ENCODE peak calls at places on chromosomes 6 and 20, in seven cellular contexts. I is DND-41; Z is right cardiac atrium; O is naive thymus-derived CD4-positive, alpha-beta T cell; Y is HCT116; T is CD4-positive, CD25-positive, alpha-beta regulatory T cell; L is H9. B is an unnamed sample.

GRCh38 chr6:47309326-47310130 is at the start of gene TNFRSF21:
- DNase-seq in I (peak; percentile 82), Z (peak; percentile 90), O (peak; percentile 68), Y (peak; percentile 89), T (peak; percentile 9), L (peak; percentile 96), B (peak; percentile 45)

GRCh38 chr20:11453430-11453829 is 464.3 kb upstream of the BTBD3 start:
- DNase-seq in I (no peak), Z (no peak), O (no peak), Y (no peak), T (no peak), L (no peak), B (no peak)

GRCh38 chr20:35506179-35506578 is 23.3 kb downstream of the C20orf173 start:
- DNase-seq in I (no peak), Z (no peak), O (no peak), Y (no peak), T (no peak), L (no peak), B (no peak)

GRCh38 chr6:112839525-112839961 is 492.4 kb downstream of the RFPL4B start:
- DNase-seq in I (no peak), Z (no peak), O (no peak), Y (no peak), T (no peak), L (no peak), B (no peak)

GRCh38 chr6:72856801-72857200 is 234.9 kb downstream of the KCNQ5 start:
- DNase-seq in I (no peak), Z (no peak), O (no peak), Y (no peak), T (no peak), L (no peak), B (no peak)

GRCh38 chr6:77447254-77447653 is 16.0 kb downstream of the HTR1B start:
- DNase-seq in I (no peak), Z (no peak), O (no peak), Y (no peak), T (no peak), L (no peak), B (no peak)

GRCh38 chr20:33131949-33132822 is 35.8 kb upstream of the BPIFA2 start:
- DNase-seq in I (no peak), Z (no peak), O (no peak), Y (no peak), T (no peak), L (peak; percentile 50), B (no peak)

GRCh38 chr6:161406633-161407032 is 132.8 kb upstream of the AGPAT4 start:
- DNase-seq in I (no peak), Z (no peak), O (no peak), Y (peak; percentile 39), T (no peak), L (no peak), B (no peak)

GRCh38 chr6:151409679-151410078 is 18.3 kb upstream of the ZBTB2 start:
- DNase-seq in I (no peak), Z (no peak), O (no peak), Y (no peak), T (no peak), L (no peak), B (no peak)

GRCh38 chr6:106097368-106098231 is 11.5 kb downstream of the PRDM1 start:
- DNase-seq in I (peak; percentile 74), Z (no peak), O (peak; percentile 86), Y (no peak), T (peak; percentile 47), L (no peak), B (no peak)

GRCh38 chr20:46638367-46639274 is 12.6 kb downstream of the SLC13A3 start:
- DNase-seq in I (no peak), Z (no peak), O (no peak), Y (no peak), T (no peak), L (peak; percentile 58), B (no peak)

GRCh38 chr6:75217203-75217602 is 11.3 kb upstream of the COL12A1 start:
- DNase-seq in I (no peak), Z (no peak), O (no peak), Y (no peak), T (no peak), L (no peak), B (no peak)

GRCh38 chr6:39731565-39731964 is 6.4 kb upstream of the KIF6 start:
- DNase-seq in I (no peak), Z (no peak), O (no peak), Y (no peak), T (no peak), L (peak; percentile 51), B (no peak)

GRCh38 chr20:25077610-25078169 is 4.3 kb downstream of the VSX1 start:
- DNase-seq in I (no peak), Z (peak; percentile 65), O (no peak), Y (no peak), T (no peak), L (peak; percentile 64), B (no peak)

GRCh38 chr6:27757307-27757706 is 154.9 kb downstream of the OR2B2 start:
- DNase-seq in I (peak; percentile 80), Z (peak; percentile 25), O (peak; percentile 47), Y (no peak), T (peak; percentile 39), L (peak; percentile 73), B (peak; percentile 29)

GRCh38 chr6:48101277-48101676 is 9.7 kb downstream of the PTCHD4 start:
- DNase-seq in I (no peak), Z (no peak), O (no peak), Y (no peak), T (no peak), L (no peak), B (no peak)

DNA sequence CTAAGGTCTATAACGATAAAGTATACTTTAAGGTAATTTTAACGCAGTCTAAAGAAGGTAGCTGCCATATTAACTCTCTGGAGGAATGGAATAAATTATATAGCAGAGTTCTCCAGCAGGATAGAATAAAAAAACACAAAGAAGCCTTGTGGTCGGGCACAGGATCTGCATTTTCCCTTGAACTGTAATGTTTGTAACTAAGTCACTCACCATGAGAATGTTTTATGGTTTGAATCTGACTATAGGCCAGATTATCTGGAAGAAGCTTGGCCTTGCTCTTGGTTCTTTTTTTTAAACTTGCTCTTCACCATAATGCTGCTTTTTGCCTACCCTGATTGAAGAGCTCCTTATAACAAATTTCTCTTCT is 238.8 kb upstream of the NOX3 start:
- DNase-seq in I (no peak), Z (no peak), O (no peak), Y (no peak), T (no peak), L (no peak), B (no peak)
- H3K27ac ChIP-seq in I (no peak overlapping the region), Z (no peak overlapping the region), O (no peak overlapping the region), Y (no peak overlapping the region), T (no peak overlapping the region), L (no peak overlapping the region), B (no peak overlapping the region)

DNA sequence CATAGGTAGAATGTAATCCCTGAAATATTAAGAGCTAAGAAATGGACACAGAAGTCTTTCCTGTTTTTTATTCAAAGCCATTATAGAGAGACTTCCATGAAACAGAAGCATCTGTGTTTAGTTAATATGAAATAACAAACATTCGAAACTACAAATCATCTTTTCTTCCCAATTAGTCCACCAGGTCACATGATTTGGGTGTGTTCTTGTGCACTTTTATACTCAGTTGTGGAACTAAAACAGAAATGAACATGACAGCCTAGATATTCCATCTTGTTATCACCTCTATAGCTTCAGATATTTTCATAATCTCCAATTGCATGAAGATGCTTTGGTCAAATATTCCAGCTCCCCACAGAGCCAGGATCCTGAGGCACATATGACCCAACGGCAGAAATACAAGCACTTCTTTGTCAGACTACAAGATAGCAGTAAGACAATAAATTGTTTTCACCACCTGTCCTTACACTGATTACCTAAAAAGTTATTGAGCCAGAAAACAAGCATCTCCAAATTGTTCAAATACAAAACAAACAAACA is 116.8 kb upstream of the BEND6 start:
- DNase-seq in I (no peak), Z (no peak), O (no peak), Y (no peak), T (no peak), L (no peak), B (no peak)
- H3K27ac ChIP-seq in I (no peak overlapping the region), Z (no peak overlapping the region), O (no peak overlapping the region), Y (no peak overlapping the region), T (no peak overlapping the region), L (no peak overlapping the region), B (no peak overlapping the region)

DNA sequence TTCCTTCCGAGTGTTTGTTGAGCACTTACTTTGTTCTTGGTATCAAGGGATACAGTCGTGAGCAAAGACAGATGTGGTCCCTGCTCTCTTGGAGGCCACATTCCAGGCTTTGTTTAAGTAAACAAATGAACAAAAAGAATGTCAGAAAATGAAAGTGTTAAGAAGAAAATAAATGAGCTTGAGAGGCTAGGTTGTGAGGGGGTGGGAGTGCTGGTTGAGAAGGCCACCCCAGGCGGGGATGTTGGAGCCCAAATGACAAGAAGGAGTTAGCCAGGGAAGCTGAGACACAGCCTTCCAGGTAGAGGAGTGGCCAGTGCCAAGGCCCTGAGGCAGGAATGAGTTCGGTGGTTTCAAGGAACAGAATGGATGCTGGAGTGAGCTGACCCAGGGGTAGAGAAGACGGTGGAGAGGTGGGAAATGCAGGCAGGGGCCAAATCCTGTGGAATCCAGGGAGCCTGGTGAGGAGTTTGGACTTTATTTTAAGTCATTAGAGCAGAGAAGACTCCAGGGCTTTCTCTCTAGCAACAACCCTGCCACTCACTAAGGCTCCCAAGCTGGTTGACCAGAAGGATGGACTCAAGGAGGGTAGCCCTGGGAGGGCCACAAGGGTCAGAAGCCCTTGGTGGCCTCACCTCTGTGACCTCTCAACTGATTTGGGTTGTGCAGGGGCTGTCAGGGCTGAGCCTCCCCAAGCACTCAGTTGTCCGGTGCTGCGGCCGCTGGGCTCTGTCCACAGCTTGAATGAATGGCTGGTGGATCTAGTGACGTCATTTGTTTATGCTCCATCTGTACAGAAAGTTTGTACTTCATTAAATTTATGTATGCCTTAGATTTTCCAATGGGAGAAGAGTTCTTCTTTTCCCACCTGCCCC is 66.0 kb upstream of the STX16 start:
- DNase-seq in I (no peak), Z (no peak), O (no peak), Y (no peak), T (no peak), L (no peak), B (no peak)
- H3K27ac ChIP-seq in I (no peak overlapping the region), Z (no peak overlapping the region), O (no peak overlapping the region), Y (no peak overlapping the region), T (no peak overlapping the region), L (no peak overlapping the region), B (no peak overlapping the region)

DNA sequence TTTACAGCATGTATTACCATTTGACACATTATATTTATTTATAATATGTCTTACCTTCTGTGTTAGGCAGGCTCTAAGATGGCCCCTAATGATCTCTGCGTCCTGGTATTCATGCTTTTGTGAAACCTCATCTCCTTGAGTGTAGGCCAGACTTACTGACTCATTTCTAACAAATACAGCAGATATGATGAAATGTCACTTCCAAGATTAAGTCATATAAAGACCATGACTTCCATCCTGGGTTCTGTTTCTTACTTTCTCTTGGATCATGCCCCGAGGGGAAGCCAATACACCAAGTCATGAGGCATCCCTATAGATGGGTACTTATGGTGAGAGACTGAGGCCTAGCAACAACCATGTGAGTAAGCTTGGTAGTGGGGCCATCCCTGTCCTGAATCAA is 30.2 kb downstream of the ZHX3 start:
- DNase-seq in I (no peak), Z (no peak), O (no peak), Y (no peak), T (no peak), L (no peak), B (no peak)
- H3K27ac ChIP-seq in I (no peak overlapping the region), Z (no peak overlapping the region), O (no peak overlapping the region), Y (no peak overlapping the region), T (no peak overlapping the region), L (no peak overlapping the region), B (no peak overlapping the region)

GRCh38 chr6:149855040-149855654 is 9.0 kb downstream of the LRP11 start:
- DNase-seq in I (no peak), Z (no peak), O (no peak), Y (peak; percentile 71), T (no peak), L (no peak), B (no peak)
- H3K27ac ChIP-seq in I (no peak overlapping the region), Z (no peak overlapping the region), O (no peak overlapping the region), Y (peak overlapping the region; percentile 68), T (no peak overlapping the region), L (no peak overlapping the region), B (no peak overlapping the region)

B was measured in CD8-positive, alpha-beta memory T cell.